ENCODE peak calls at places on chromosomes 16 and 17, in four cellular contexts. P, C, Z and I are unnamed samples.
A peak's percentile ranks its signal among the peaks of the same experiment; 100 is the strongest.

GRCh38 chr16:78277374-78277773 is 177.9 kb downstream of the WWOX start:
- DNase-seq in P (no peak), C (no peak), Z (no peak), I (no peak)

GRCh38 chr16:85028638-85029412 is 1.2 kb downstream of the KIAA0513 start:
- DNase-seq in P (peak; percentile 56), C (no peak), Z (peak; percentile 76), I (peak; percentile 60)

GRCh38 chr17:20008242-20009051 is 712 bp upstream of the SPECC1 start:
- DNase-seq in P (no peak), C (no peak), Z (no peak), I (no peak)

GRCh38 chr17:45060382-45060823 is 714 bp upstream of the NMT1 start:
- DNase-seq in P (no peak), C (no peak), Z (no peak), I (no peak)

GRCh38 chr17:67063146-67063545 is 18.8 kb downstream of the CACNG1 start:
- DNase-seq in P (no peak), C (no peak), Z (no peak), I (no peak)

GRCh38 chr17:3511841-3512511 is 36.2 kb downstream of the ASPA start:
- DNase-seq in P (no peak), C (no peak), Z (no peak), I (no peak)

GRCh38 chr17:67435122-67435521 is 58.0 kb downstream of the PITPNC1 start:
- DNase-seq in P (no peak), C (no peak), Z (peak; percentile 45), I (peak; percentile 42)

GRCh38 chr16:48862087-48862532 is 252.1 kb upstream of the N4BP1 start:
- DNase-seq in P (no peak), C (no peak), Z (no peak), I (no peak)

GRCh38 chr16:73053379-73054130 is 5.6 kb upstream of the ZFHX3 start:
- DNase-seq in P (no peak), C (no peak), Z (no peak), I (no peak)

GRCh38 chr16:342455-343213 is 9.9 kb downstream of the AXIN1 start:
- DNase-seq in P (no peak), C (no peak), Z (no peak), I (peak; percentile 32)

GRCh38 chr16:22126037-22126558 is 33.8 kb downstream of the VWA3A start:
- DNase-seq in P (no peak), C (no peak), Z (no peak), I (no peak)

GRCh38 chr17:58312824-58313223 is 15.8 kb downstream of the TSPOAP1 start:
- DNase-seq in P (no peak), C (no peak), Z (no peak), I (no peak)

GRCh38 chr17:44108440-44109311 is 14.8 kb downstream of the HDAC5 start:
- DNase-seq in P (no peak), C (peak; percentile 48), Z (no peak), I (no peak)

GRCh38 chr17:8941980-8942617 is 23.4 kb downstream of the PIK3R5 start:
- DNase-seq in P (no peak), C (no peak), Z (peak; percentile 48), I (peak; percentile 67)

GRCh38 chr16:53805113-53805512 is 101.2 kb downstream of the FTO start:
- DNase-seq in P (no peak), C (no peak), Z (no peak), I (no peak)

GRCh38 chr16:27529962-27530361 is 19.8 kb downstream of the GTF3C1 start:
- DNase-seq in P (no peak), C (no peak), Z (no peak), I (no peak)

GRCh38 chr16:84044108-84044488 is 1.5 kb upstream of the SLC38A8 start:
- DNase-seq in P (no peak), C (no peak), Z (no peak), I (no peak)

GRCh38 chr17:67260051-67260987 is 15.3 kb upstream of the HELZ start:
- DNase-seq in P (peak; percentile 78), C (no peak), Z (no peak), I (no peak)

GRCh38 chr16:84141143-84141670 is 3.8 kb downstream of the HSDL1 start:
- DNase-seq in P (no peak), C (no peak), Z (no peak), I (peak; percentile 4)

GRCh38 chr17:74268554-74268953 is 5.5 kb upstream of the DNAI2 start:
- DNase-seq in P (no peak), C (no peak), Z (no peak), I (no peak)

GRCh38 chr17:61926831-61927210 is 961 bp downstream of the INTS2 start:
- DNase-seq in P (no peak), C (no peak), Z (no peak), I (no peak)

GRCh38 chr17:8163978-8164814 is 1.4 kb upstream of the VAMP2 start:
- DNase-seq in P (no peak), C (no peak), Z (peak; percentile 63), I (peak; percentile 69)

GRCh38 chr17:37490022-37490587 is 414 bp downstream of the DUSP14 start:
- DNase-seq in P (peak; percentile 61), C (peak; percentile 6), Z (peak; percentile 63), I (peak; percentile 79)

GRCh38 chr17:31688704-31689103 is 170.3 kb downstream of the COPRS start:
- DNase-seq in P (no peak), C (no peak), Z (no peak), I (no peak)

GRCh38 chr16:26614102-26614864 is 452.4 kb upstream of the C16orf82 start:
- DNase-seq in P (no peak), C (no peak), Z (no peak), I (no peak)

GRCh38 chr16:53501216-53501859 is 1.7 kb downstream of the AKTIP start:
- DNase-seq in P (no peak), C (no peak), Z (no peak), I (no peak)

GRCh38 chr17:29368926-29369325 is 21.2 kb upstream of the TAOK1 start:
- DNase-seq in P (no peak), C (no peak), Z (no peak), I (no peak)

GRCh38 chr16:12503201-12503600 is 300.5 kb downstream of the CPPED1 start:
- DNase-seq in P (no peak), C (no peak), Z (no peak), I (no peak)

GRCh38 chr17:68458260-68459029 is 1.1 kb upstream of the WIPI1 start:
- DNase-seq in P (peak; percentile 47), C (no peak), Z (no peak), I (no peak)

GRCh38 chr17:76718516-76718915 is 7.8 kb upstream of the MXRA7 start:
- DNase-seq in P (no peak), C (no peak), Z (no peak), I (no peak)

GRCh38 chr16:81492965-81493754 is 48.6 kb downstream of the CMIP start:
- DNase-seq in P (no peak), C (no peak), Z (no peak), I (no peak)

GRCh38 chr17:81998222-81998621 is 20.8 kb downstream of the ASPSCR1 start:
- DNase-seq in P (no peak), C (no peak), Z (no peak), I (no peak)